ENCODE peak calls at places on chromosomes 6 and 20, in five cellular contexts. One of them, this sample, is unnamed.

GRCh38 chr6:98836025-98836961 is 1.9 kb downstream of the POU3F2 start:
- DNase-seq in suprapubic skin: no peak
- DNase-seq in transverse colon: no peak
- DNase-seq in ovary: no peak
- DNase-seq in K562: peak; percentile 49
- DNase-seq in this sample: no peak

GRCh38 chr6:133355922-133356321 is 114.8 kb downstream of the EYA4 start:
- DNase-seq in suprapubic skin: no peak
- DNase-seq in transverse colon: no peak
- DNase-seq in ovary: no peak
- DNase-seq in K562: no peak
- DNase-seq in this sample: no peak

GRCh38 chr20:10225439-10226080 is 6.9 kb downstream of the SNAP25 start:
- DNase-seq in suprapubic skin: no peak
- DNase-seq in transverse colon: no peak
- DNase-seq in ovary: no peak
- DNase-seq in K562: peak; percentile 31
- DNase-seq in this sample: no peak

GRCh38 chr6:40706222-40706621 is 119.1 kb upstream of the LRFN2 start:
- DNase-seq in suprapubic skin: no peak
- DNase-seq in transverse colon: no peak
- DNase-seq in ovary: no peak
- DNase-seq in K562: no peak
- DNase-seq in this sample: no peak

GRCh38 chr20:41786158-41786557 is 168.0 kb upstream of the CHD6 start:
- DNase-seq in suprapubic skin: no peak
- DNase-seq in transverse colon: no peak
- DNase-seq in ovary: no peak
- DNase-seq in K562: no peak
- DNase-seq in this sample: no peak

GRCh38 chr6:43771858-43772570 is 2.0 kb downstream of the VEGFA start:
- DNase-seq in suprapubic skin: no peak
- DNase-seq in transverse colon: peak; percentile 86
- DNase-seq in ovary: peak; percentile 67
- DNase-seq in K562: peak; percentile 90
- DNase-seq in this sample: peak; percentile 89

GRCh38 chr6:115485400-115485799 is 575.3 kb downstream of the FRK start:
- DNase-seq in suprapubic skin: no peak
- DNase-seq in transverse colon: no peak
- DNase-seq in ovary: no peak
- DNase-seq in K562: no peak
- DNase-seq in this sample: no peak

GRCh38 chr6:38632490-38632889 is 7.2 kb downstream of the BTBD9 start:
- DNase-seq in suprapubic skin: no peak
- DNase-seq in transverse colon: no peak
- DNase-seq in ovary: no peak
- DNase-seq in K562: no peak
- DNase-seq in this sample: no peak

GRCh38 chr6:9711313-9711712 is 703.6 kb downstream of the TFAP2A start:
- DNase-seq in suprapubic skin: no peak
- DNase-seq in transverse colon: no peak
- DNase-seq in ovary: no peak
- DNase-seq in K562: no peak
- DNase-seq in this sample: no peak

GRCh38 chr6:136647363-136647763 is 97.1 kb upstream of the MAP7 start:
- DNase-seq in suprapubic skin: no peak
- DNase-seq in transverse colon: no peak
- DNase-seq in ovary: peak; percentile 43
- DNase-seq in K562: peak; percentile 65
- DNase-seq in this sample: no peak

GRCh38 chr20:2261105-2261504 is 34.7 kb upstream of the TGM3 start:
- DNase-seq in suprapubic skin: no peak
- DNase-seq in transverse colon: peak; percentile 81
- DNase-seq in ovary: no peak
- DNase-seq in K562: no peak
- DNase-seq in this sample: peak; percentile 19

GRCh38 chr6:27867051-27867940 is 44.9 kb downstream of the OR2B2 start:
- DNase-seq in suprapubic skin: no peak
- DNase-seq in transverse colon: peak; percentile 84
- DNase-seq in ovary: no peak
- DNase-seq in K562: peak; percentile 82
- DNase-seq in this sample: peak; percentile 46

GRCh38 chr6:159904497-159904911 is 13.7 kb downstream of the MAS1 start:
- DNase-seq in suprapubic skin: no peak
- DNase-seq in transverse colon: no peak
- DNase-seq in ovary: no peak
- DNase-seq in K562: no peak
- DNase-seq in this sample: no peak

GRCh38 chr6:30931959-30932645 is at the start of gene SFTA2:
- DNase-seq in suprapubic skin: no peak
- DNase-seq in transverse colon: no peak
- DNase-seq in ovary: no peak
- DNase-seq in K562: no peak
- DNase-seq in this sample: no peak

GRCh38 chr6:80004199-80005072 is at the start of gene TTK:
- DNase-seq in suprapubic skin: peak; percentile 96
- DNase-seq in transverse colon: peak; percentile 95
- DNase-seq in ovary: peak; percentile 84
- DNase-seq in K562: peak; percentile 96
- DNase-seq in this sample: peak; percentile 78
- TF ChIP-seq POLR2A in suprapubic skin: no peak
- TF ChIP-seq POLR2A in transverse colon: peak; percentile 69
- TF ChIP-seq POLR2A in ovary: peak; percentile 36
- TF ChIP-seq POLR2A in K562: peak; percentile 86
- TF ChIP-seq POLR2A in this sample: peak; percentile 49

GRCh38 chr20:63973160-63973479 is 3.4 kb upstream of the ZNF512B start:
- DNase-seq in suprapubic skin: no peak
- DNase-seq in transverse colon: no peak
- DNase-seq in ovary: no peak
- DNase-seq in K562: no peak
- DNase-seq in this sample: no peak

GRCh38 chr20:63970714-63971431 is 1.1 kb upstream of the ZNF512B start:
- DNase-seq in suprapubic skin: no peak
- DNase-seq in transverse colon: no peak
- DNase-seq in ovary: no peak
- DNase-seq in K562: no peak
- DNase-seq in this sample: no peak

GRCh38 chr20:63974402-63975200 is 4.8 kb downstream of the SAMD10 start:
- DNase-seq in suprapubic skin: no peak
- DNase-seq in transverse colon: no peak
- DNase-seq in ovary: peak; percentile 15
- DNase-seq in K562: no peak
- DNase-seq in this sample: no peak

GRCh38 chr20:63972312-63973159 is 2.8 kb upstream of the ZNF512B start:
- DNase-seq in suprapubic skin: no peak
- DNase-seq in transverse colon: peak; percentile 6
- DNase-seq in ovary: no peak
- DNase-seq in K562: no peak
- DNase-seq in this sample: peak; percentile 54

GRCh38 chr20:63973636-63974401 is 4.1 kb upstream of the ZNF512B start:
- DNase-seq in suprapubic skin: peak; percentile 93
- DNase-seq in transverse colon: peak; percentile 89
- DNase-seq in ovary: peak; percentile 81
- DNase-seq in K562: peak; percentile 93
- DNase-seq in this sample: peak; percentile 95
- TF ChIP-seq POLR2A in suprapubic skin: no peak
- TF ChIP-seq POLR2A in transverse colon: no peak
- TF ChIP-seq POLR2A in ovary: no peak
- TF ChIP-seq POLR2A in K562: no peak
- TF ChIP-seq POLR2A in this sample: no peak

GRCh38 chr20:49288250-49288751 is 10.4 kb upstream of the ZNFX1 start:
- DNase-seq in suprapubic skin: no peak
- DNase-seq in transverse colon: no peak
- DNase-seq in ovary: no peak
- DNase-seq in K562: peak; percentile 19
- DNase-seq in this sample: no peak
- TF ChIP-seq POLR2A in suprapubic skin: no peak
- TF ChIP-seq POLR2A in transverse colon: no peak
- TF ChIP-seq POLR2A in ovary: no peak
- TF ChIP-seq POLR2A in K562: peak; percentile 71
- TF ChIP-seq POLR2A in this sample: no peak

GRCh38 chr20:32195581-32195980 is 12.0 kb downstream of the PLAGL2 start:
- DNase-seq in suprapubic skin: no peak
- DNase-seq in transverse colon: no peak
- DNase-seq in ovary: no peak
- DNase-seq in K562: no peak
- DNase-seq in this sample: no peak
- TF ChIP-seq POLR2A in suprapubic skin: no peak
- TF ChIP-seq POLR2A in transverse colon: no peak
- TF ChIP-seq POLR2A in ovary: no peak
- TF ChIP-seq POLR2A in K562: no peak
- TF ChIP-seq POLR2A in this sample: no peak

GRCh38 chr6:143062551-143062950 is 1.9 kb downstream of the AIG1 start:
- DNase-seq in suprapubic skin: no peak
- DNase-seq in transverse colon: no peak
- DNase-seq in ovary: no peak
- DNase-seq in K562: no peak
- DNase-seq in this sample: no peak

GRCh38 chr6:143059616-143060353 is 904 bp upstream of the AIG1 start:
- DNase-seq in suprapubic skin: no peak
- DNase-seq in transverse colon: peak; percentile 22
- DNase-seq in ovary: no peak
- DNase-seq in K562: no peak
- DNase-seq in this sample: peak; percentile 11

GRCh38 chr6:143060354-143060805 is 309 bp upstream of the AIG1 start:
- DNase-seq in suprapubic skin: peak; percentile 94
- DNase-seq in transverse colon: peak; percentile 89
- DNase-seq in ovary: peak; percentile 77
- DNase-seq in K562: peak; percentile 95
- DNase-seq in this sample: peak; percentile 76

GRCh38 chr6:143061597-143062385 is 1.1 kb downstream of the AIG1 start:
- DNase-seq in suprapubic skin: no peak
- DNase-seq in transverse colon: no peak
- DNase-seq in ovary: no peak
- DNase-seq in K562: no peak
- DNase-seq in this sample: no peak

GRCh38 chr6:143060806-143061596 is at the start of gene AIG1:
- DNase-seq in suprapubic skin: peak; percentile 84
- DNase-seq in transverse colon: no peak
- DNase-seq in ovary: peak; percentile 70
- DNase-seq in K562: peak; percentile 39
- DNase-seq in this sample: no peak
- TF ChIP-seq POLR2A in suprapubic skin: no peak
- TF ChIP-seq POLR2A in transverse colon: no peak
- TF ChIP-seq POLR2A in ovary: no peak
- TF ChIP-seq POLR2A in K562: peak; percentile 71
- TF ChIP-seq POLR2A in this sample: peak; percentile 54

GRCh38 chr20:50930139-50931047 is 844 bp downstream of the ADNP start:
- DNase-seq in suprapubic skin: no peak
- DNase-seq in transverse colon: peak; percentile 26
- DNase-seq in ovary: peak; percentile 30
- DNase-seq in K562: peak; percentile 19
- DNase-seq in this sample: no peak
- TF ChIP-seq POLR2A in suprapubic skin: no peak
- TF ChIP-seq POLR2A in transverse colon: no peak
- TF ChIP-seq POLR2A in ovary: no peak
- TF ChIP-seq POLR2A in K562: no peak
- TF ChIP-seq POLR2A in this sample: no peak